ENCODE peak calls at places on chromosomes 11 and 22, in seven cellular contexts. One of them, this sample, is unnamed.

GRCh38 chr11:114348200-114349191 is 51.8 kb downstream of the C11orf71 start:
- DNase-seq in HepG2: peak; percentile 39
- DNase-seq in H1: peak; percentile 34
- DNase-seq in GM12878: no peak
- DNase-seq in K562: peak; percentile 23
- DNase-seq in A549: no peak
- DNase-seq in IMR-90: peak; percentile 80
- DNase-seq in this sample: peak; percentile 15

GRCh38 chr11:31802990-31803812 is 7.9 kb downstream of the PAX6 start:
- DNase-seq in A549: no peak
- DNase-seq in H1: no peak
- DNase-seq in GM12878: no peak
- DNase-seq in HepG2: no peak
- DNase-seq in IMR-90: no peak
- DNase-seq in K562: no peak
- DNase-seq in this sample: peak; percentile 42

GRCh38 chr22:24433868-24434471 is 6.6 kb downstream of the ADORA2A start:
- DNase-seq in IMR-90: peak; percentile 73
- DNase-seq in H1: no peak
- DNase-seq in GM12878: peak; percentile 90
- DNase-seq in HepG2: no peak
- DNase-seq in K562: no peak
- DNase-seq in A549: no peak
- DNase-seq in this sample: peak; percentile 18

GRCh38 chr22:17870408-17870807 is 96.1 kb upstream of the BID start:
- DNase-seq in GM12878: no peak
- DNase-seq in K562: no peak
- DNase-seq in H1: no peak
- DNase-seq in HepG2: no peak
- DNase-seq in A549: no peak
- DNase-seq in IMR-90: no peak
- DNase-seq in this sample: no peak

GRCh38 chr11:84518601-84519183 is 1108.5 kb downstream of the DLG2 start:
- DNase-seq in A549: no peak
- DNase-seq in IMR-90: no peak
- DNase-seq in K562: no peak
- DNase-seq in H1: no peak
- DNase-seq in GM12878: no peak
- DNase-seq in HepG2: no peak
- DNase-seq in this sample: peak; percentile 44

GRCh38 chr11:29318134-29318845 is 698.5 kb downstream of the KCNA4 start:
- DNase-seq in H1: no peak
- DNase-seq in GM12878: no peak
- DNase-seq in HepG2: no peak
- DNase-seq in K562: no peak
- DNase-seq in A549: no peak
- DNase-seq in IMR-90: peak; percentile 85
- DNase-seq in this sample: no peak

GRCh38 chr11:115623021-115623451 is 118.8 kb upstream of the CADM1 start:
- DNase-seq in IMR-90: peak; percentile 100
- DNase-seq in H1: no peak
- DNase-seq in K562: no peak
- DNase-seq in HepG2: peak; percentile 15
- DNase-seq in GM12878: no peak
- DNase-seq in A549: peak; percentile 28
- DNase-seq in this sample: no peak

GRCh38 chr11:43920598-43921419 is 21.6 kb upstream of the C11orf96 start:
- DNase-seq in IMR-90: peak; percentile 100
- DNase-seq in A549: peak; percentile 95
- DNase-seq in HepG2: peak; percentile 91
- DNase-seq in H1: no peak
- DNase-seq in K562: peak; percentile 36
- DNase-seq in GM12878: no peak
- DNase-seq in this sample: no peak

GRCh38 chr22:37337204-37337943 is 55.1 kb downstream of the CYTH4 start:
- DNase-seq in A549: no peak
- DNase-seq in GM12878: no peak
- DNase-seq in H1: no peak
- DNase-seq in K562: no peak
- DNase-seq in IMR-90: peak; percentile 55
- DNase-seq in HepG2: no peak
- DNase-seq in this sample: no peak

GRCh38 chr11:16982256-16982671 is 31.9 kb downstream of the PLEKHA7 start:
- DNase-seq in IMR-90: no peak
- DNase-seq in GM12878: no peak
- DNase-seq in A549: no peak
- DNase-seq in K562: no peak
- DNase-seq in H1: no peak
- DNase-seq in HepG2: peak; percentile 71
- DNase-seq in this sample: no peak

GRCh38 chr11:60121259-60121658 is 32.8 kb downstream of the MS4A2 start:
- DNase-seq in A549: no peak
- DNase-seq in IMR-90: no peak
- DNase-seq in H1: no peak
- DNase-seq in HepG2: no peak
- DNase-seq in GM12878: no peak
- DNase-seq in K562: no peak
- DNase-seq in this sample: no peak

GRCh38 chr11:124233376-124233775 is 7.5 kb upstream of the OR8G1 start:
- DNase-seq in GM12878: no peak
- DNase-seq in HepG2: no peak
- DNase-seq in K562: no peak
- DNase-seq in H1: no peak
- DNase-seq in A549: no peak
- DNase-seq in IMR-90: no peak
- DNase-seq in this sample: no peak

GRCh38 chr11:128565881-128566280 is 21.5 kb downstream of the ETS1 start:
- DNase-seq in K562: no peak
- DNase-seq in GM12878: no peak
- DNase-seq in A549: no peak
- DNase-seq in H1: no peak
- DNase-seq in IMR-90: no peak
- DNase-seq in HepG2: no peak
- DNase-seq in this sample: no peak

GRCh38 chr11:43895601-43896000 is 15.0 kb downstream of the ALKBH3 start:
- DNase-seq in A549: no peak
- DNase-seq in H1: no peak
- DNase-seq in K562: no peak
- DNase-seq in GM12878: no peak
- DNase-seq in HepG2: no peak
- DNase-seq in IMR-90: no peak
- DNase-seq in this sample: no peak

GRCh38 chr11:28457481-28458145 is 349.4 kb downstream of the METTL15 start:
- DNase-seq in K562: no peak
- DNase-seq in GM12878: no peak
- DNase-seq in IMR-90: no peak
- DNase-seq in HepG2: no peak
- DNase-seq in H1: no peak
- DNase-seq in A549: no peak
- DNase-seq in this sample: no peak

GRCh38 chr11:94558468-94558867 is 8.7 kb upstream of the PIWIL4 start:
- DNase-seq in IMR-90: no peak
- DNase-seq in GM12878: no peak
- DNase-seq in H1: no peak
- DNase-seq in K562: no peak
- DNase-seq in HepG2: no peak
- DNase-seq in A549: no peak
- DNase-seq in this sample: no peak

GRCh38 chr22:29143848-29144785 is 61.6 kb upstream of the EMID1 start:
- DNase-seq in H1: no peak
- DNase-seq in IMR-90: no peak
- DNase-seq in A549: no peak
- DNase-seq in HepG2: no peak
- DNase-seq in GM12878: no peak
- DNase-seq in K562: no peak
- DNase-seq in this sample: no peak

DNA sequence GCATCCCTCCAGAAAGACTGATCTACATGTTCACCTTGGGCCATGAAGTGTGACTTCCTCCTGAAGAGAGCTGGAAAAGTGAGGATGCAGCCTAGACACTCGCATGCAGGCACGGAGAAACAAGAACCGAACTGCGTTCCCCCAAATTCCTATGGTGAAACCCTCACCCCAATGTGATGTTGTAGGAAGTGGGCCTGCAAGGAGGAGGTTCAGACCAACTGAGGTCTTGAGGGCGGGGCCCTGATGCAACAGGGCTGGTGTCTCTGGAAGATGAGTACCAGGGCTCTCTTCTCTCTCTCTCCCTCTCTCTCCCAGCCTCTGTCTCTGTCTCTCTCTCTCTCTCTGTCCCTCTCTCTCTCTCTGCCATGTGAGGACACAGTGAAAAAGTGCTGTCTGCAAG is 501.1 kb downstream of the BRD1 start:
- DNase-seq in HepG2: no peak
- DNase-seq in GM12878: no peak
- DNase-seq in K562: no peak
- DNase-seq in H1: no peak
- DNase-seq in IMR-90: no peak
- DNase-seq in A549: no peak
- DNase-seq in this sample: no peak
- TF ChIP-seq RFX5 in HepG2: no peak
- TF ChIP-seq RFX5 in GM12878: no peak
- TF ChIP-seq RFX5 in K562: no peak
- TF ChIP-seq RFX5 in H1: no peak
- TF ChIP-seq RFX5 in IMR-90: no peak
- TF ChIP-seq RFX5 in A549: no peak
- TF ChIP-seq RFX5 in this sample: no peak

GRCh38 chr11:69868871-69869270 is 49.7 kb upstream of the FGF3 start:
- DNase-seq in H1: no peak
- DNase-seq in IMR-90: no peak
- DNase-seq in K562: no peak
- DNase-seq in GM12878: no peak
- DNase-seq in A549: no peak
- DNase-seq in HepG2: no peak
- DNase-seq in this sample: no peak

GRCh38 chr11:69868003-69868865 is 49.0 kb upstream of the FGF3 start:
- DNase-seq in A549: no peak
- DNase-seq in IMR-90: no peak
- DNase-seq in HepG2: no peak
- DNase-seq in GM12878: no peak
- DNase-seq in H1: no peak
- DNase-seq in K562: no peak
- DNase-seq in this sample: peak; percentile 16

GRCh38 chr11:69865707-69866106 is 46.5 kb upstream of the FGF3 start:
- DNase-seq in K562: no peak
- DNase-seq in H1: no peak
- DNase-seq in A549: no peak
- DNase-seq in HepG2: no peak
- DNase-seq in GM12878: no peak
- DNase-seq in IMR-90: no peak
- DNase-seq in this sample: no peak

GRCh38 chr11:69866648-69867047 is 47.4 kb upstream of the FGF3 start:
- DNase-seq in GM12878: no peak
- DNase-seq in HepG2: no peak
- DNase-seq in K562: no peak
- DNase-seq in A549: no peak
- DNase-seq in H1: no peak
- DNase-seq in IMR-90: no peak
- DNase-seq in this sample: no peak

GRCh38 chr11:69867076-69868002 is 48.1 kb upstream of the FGF3 start:
- DNase-seq in A549: no peak
- DNase-seq in H1: no peak
- DNase-seq in IMR-90: peak; percentile 53
- DNase-seq in HepG2: no peak
- DNase-seq in K562: no peak
- DNase-seq in GM12878: no peak
- DNase-seq in this sample: peak; percentile 33
- TF ChIP-seq RFX5 in A549: no peak
- TF ChIP-seq RFX5 in H1: no peak
- TF ChIP-seq RFX5 in IMR-90: no peak
- TF ChIP-seq RFX5 in HepG2: no peak
- TF ChIP-seq RFX5 in K562: no peak
- TF ChIP-seq RFX5 in GM12878: no peak
- TF ChIP-seq RFX5 in this sample: no peak

GRCh38 chr11:10396771-10397170 is 58.3 kb upstream of the AMPD3 start:
- DNase-seq in HepG2: no peak
- DNase-seq in K562: no peak
- DNase-seq in H1: no peak
- DNase-seq in IMR-90: no peak
- DNase-seq in GM12878: no peak
- DNase-seq in A549: no peak
- DNase-seq in this sample: no peak

GRCh38 chr11:10394229-10395100 is 60.6 kb upstream of the AMPD3 start:
- DNase-seq in H1: no peak
- DNase-seq in HepG2: peak; percentile 62
- DNase-seq in A549: peak; percentile 80
- DNase-seq in IMR-90: peak; percentile 90
- DNase-seq in GM12878: no peak
- DNase-seq in K562: no peak
- DNase-seq in this sample: peak; percentile 72

GRCh38 chr11:10390375-10390774 is 64.7 kb upstream of the AMPD3 start:
- DNase-seq in A549: no peak
- DNase-seq in GM12878: no peak
- DNase-seq in HepG2: no peak
- DNase-seq in IMR-90: no peak
- DNase-seq in K562: no peak
- DNase-seq in H1: no peak
- DNase-seq in this sample: no peak

GRCh38 chr11:10395196-10395897 is 59.7 kb upstream of the AMPD3 start:
- DNase-seq in GM12878: no peak
- DNase-seq in K562: no peak
- DNase-seq in HepG2: no peak
- DNase-seq in IMR-90: peak; percentile 25
- DNase-seq in A549: no peak
- DNase-seq in H1: no peak
- DNase-seq in this sample: no peak

DNA sequence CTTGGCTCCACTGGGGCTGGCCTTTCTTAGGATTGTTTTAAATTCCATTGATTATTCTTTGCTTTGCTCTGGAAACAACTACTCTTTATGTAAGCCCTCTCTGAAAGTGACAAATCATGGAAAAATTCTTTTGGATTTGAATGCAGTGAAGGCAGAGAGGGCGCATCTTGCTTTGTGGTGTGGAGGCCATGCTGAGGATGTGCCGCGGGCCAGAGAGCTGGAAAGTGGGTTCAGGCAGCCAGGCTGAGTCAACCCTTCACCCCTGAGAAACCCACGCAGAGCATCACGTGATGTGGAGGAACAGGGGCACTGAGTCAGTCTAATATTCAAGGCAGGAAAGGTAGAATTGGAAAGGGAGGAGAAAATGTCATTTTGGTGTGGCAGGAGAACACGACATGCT is 62.4 kb upstream of the AMPD3 start:
- DNase-seq in A549: no peak
- DNase-seq in K562: no peak
- DNase-seq in IMR-90: peak; percentile 76
- DNase-seq in H1: no peak
- DNase-seq in GM12878: no peak
- DNase-seq in HepG2: no peak
- DNase-seq in this sample: no peak
- TF ChIP-seq RFX5 in A549: no peak
- TF ChIP-seq RFX5 in K562: no peak
- TF ChIP-seq RFX5 in IMR-90: no peak
- TF ChIP-seq RFX5 in H1: no peak
- TF ChIP-seq RFX5 in GM12878: no peak
- TF ChIP-seq RFX5 in HepG2: no peak
- TF ChIP-seq RFX5 in this sample: no peak

DNA sequence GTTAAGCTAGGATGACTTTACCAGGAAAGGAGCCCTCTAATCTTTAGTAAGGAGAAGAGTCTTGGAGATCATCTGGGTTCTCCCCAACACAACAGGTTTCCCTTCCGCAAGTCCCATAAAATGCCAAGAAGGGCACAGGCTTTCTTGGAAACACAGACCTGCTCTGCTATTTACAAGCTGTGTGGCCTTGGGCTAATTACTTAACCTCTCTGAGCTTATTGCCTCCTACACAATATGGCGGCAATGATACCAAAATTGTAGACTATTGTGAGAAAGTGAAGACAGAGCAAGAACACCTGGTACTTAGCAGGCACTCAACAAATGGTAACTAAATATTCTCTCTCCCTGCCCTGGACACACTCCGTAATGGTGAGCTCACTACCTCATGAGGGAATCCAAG is 49.1 kb downstream of the DSCAML1 start:
- DNase-seq in K562: no peak
- DNase-seq in IMR-90: no peak
- DNase-seq in GM12878: no peak
- DNase-seq in A549: no peak
- DNase-seq in HepG2: no peak
- DNase-seq in H1: no peak
- DNase-seq in this sample: no peak
- TF ChIP-seq RFX5 in K562: no peak
- TF ChIP-seq RFX5 in IMR-90: no peak
- TF ChIP-seq RFX5 in GM12878: no peak
- TF ChIP-seq RFX5 in A549: no peak
- TF ChIP-seq RFX5 in HepG2: no peak
- TF ChIP-seq RFX5 in H1: no peak
- TF ChIP-seq RFX5 in this sample: no peak

This sample was measured in SK-N-SH.